ENCODE peak calls at places on chromosomes 5 and 9, in four cellular contexts. U is left ventricle myocardium inferior; O is CD8-positive, alpha-beta memory T cell; R is T-helper 17 cell. G is an unnamed sample.

GRCh38 chr5:142981886-142982820 is 212.0 kb downstream of the ARHGAP26 start:
- DNase-seq in R (no peak), U (peak; percentile 84), O (no peak), G (no peak)

GRCh38 chr9:104863180-104863883 is 64.6 kb downstream of the ABCA1 start:
- DNase-seq in U (no peak), O (peak; percentile 36), R (no peak), G (peak; percentile 8)

GRCh38 chr9:90726215-90726614 is 75.4 kb upstream of the SYK start:
- DNase-seq in U (no peak), R (no peak), O (no peak), G (no peak)

GRCh38 chr5:59712836-59713487 is 180.6 kb downstream of the PDE4D start:
- DNase-seq in U (no peak), R (no peak), O (no peak), G (no peak)

GRCh38 chr5:142119051-142119625 is 10.6 kb downstream of the NDFIP1 start:
- DNase-seq in R (no peak), O (no peak), U (no peak), G (no peak)

GRCh38 chr9:137368431-137369110 is 54.4 kb downstream of the EXD3 start:
- DNase-seq in O (no peak), U (peak; percentile 62), R (no peak), G (no peak)

GRCh38 chr5:66554211-66554610 is 42.0 kb upstream of the MAST4 start:
- DNase-seq in R (no peak), O (no peak), U (no peak), G (peak; percentile 35)

GRCh38 chr5:150009671-150010387 is 9.3 kb downstream of the HMGXB3 start:
- DNase-seq in U (no peak), O (no peak), R (no peak), G (no peak)

GRCh38 chr9:137323531-137324331 is 21.7 kb upstream of the NRARP start:
- DNase-seq in U (no peak), R (no peak), O (no peak), G (no peak)